ENCODE peak calls at places on chromosomes 16 and 17, in nine cellular contexts. O is DMS53, G is kidney glomerular epithelial cell, X is T-helper 9 cell, V is H54, W is NCI-H187 treated with DMSO at 0.1 percent for 48 hours, D is lower leg skin, F is AML-193, M is foreskin fibroblast. R is an unnamed sample.
A peak's percentile ranks its signal among the peaks of the same experiment; 100 is the strongest.

GRCh38 chr17:10357768-10358167 is 15.0 kb downstream of the MYH13 start:
- DNase-seq in O (peak; percentile 8), G (no peak), X (no peak), V (no peak), W (no peak), D (no peak), F (no peak), M (no peak), R (no peak)

GRCh38 chr16:2584742-2585650 is 47.2 kb downstream of the PDPK1 start:
- DNase-seq in O (peak; percentile 10), G (no peak), X (no peak), V (no peak), W (no peak), D (no peak), F (no peak), M (no peak), R (no peak)

GRCh38 chr16:81094771-81095251 is 1.4 kb downstream of the GCSH start:
- DNase-seq in O (no peak), G (peak; percentile 12), X (no peak), V (no peak), W (no peak), D (no peak), F (no peak), M (peak; percentile 5), R (no peak)

GRCh38 chr16:31042866-31043265 is 9.5 kb downstream of the STX4 start:
- DNase-seq in O (no peak), G (no peak), X (no peak), V (no peak), W (no peak), D (no peak), F (no peak), M (no peak), R (no peak)

GRCh38 chr17:31907342-31907975 is 6.0 kb upstream of the UTP6 start:
- DNase-seq in O (no peak), G (no peak), X (no peak), V (no peak), W (no peak), D (peak; percentile 27), F (no peak), M (peak; percentile 39), R (no peak)

GRCh38 chr16:82156761-82157654 is 13.0 kb downstream of the MPHOSPH6 start:
- DNase-seq in O (no peak), G (no peak), X (no peak), V (no peak), W (no peak), D (no peak), F (no peak), M (peak; percentile 36), R (no peak)

GRCh38 chr16:3099732-3100499 is 822 bp upstream of the ZSCAN10 start:
- DNase-seq in O (peak; percentile 96), G (peak; percentile 44), X (peak; percentile 89), V (peak; percentile 87), W (peak; percentile 91), D (peak; percentile 91), F (peak; percentile 90), M (peak; percentile 77), R (peak; percentile 94)

GRCh38 chr16:24011237-24011636 is 175.5 kb downstream of the PRKCB start:
- DNase-seq in O (no peak), G (no peak), X (no peak), V (no peak), W (no peak), D (no peak), F (no peak), M (no peak), R (no peak)

GRCh38 chr17:9973689-9974459 is 68.8 kb upstream of the RCVRN start:
- DNase-seq in O (no peak), G (no peak), X (no peak), V (no peak), W (no peak), D (no peak), F (no peak), M (no peak), R (no peak)

GRCh38 chr17:67038861-67039365 is 5.4 kb upstream of the CACNG1 start:
- DNase-seq in O (no peak), G (no peak), X (no peak), V (no peak), W (no peak), D (no peak), F (no peak), M (no peak), R (no peak)

GRCh38 chr16:10120953-10121352 is 61.3 kb downstream of the GRIN2A start:
- DNase-seq in O (no peak), G (peak; percentile 36), X (no peak), V (no peak), W (no peak), D (no peak), F (no peak), M (no peak), R (no peak)

R was measured in osteocyte.